ENCODE peak calls at places on chromosomes 4 and X, in four cellular contexts. P, U, G and T are unnamed samples.

GRCh38 chr4:48047896-48048295 is 31.3 kb downstream of the NIPAL1 start:
- DNase-seq in P (no peak), U (no peak), G (no peak), T (no peak)

GRCh38 chr4:126850286-126850685 is 782.5 kb upstream of the INTU start:
- DNase-seq in P (peak; percentile 99), U (no peak), G (peak; percentile 97), T (peak; percentile 88)

GRCh38 chrX:151973262-151973661 is 1.2 kb downstream of the GABRE start:
- DNase-seq in P (no peak), U (no peak), G (no peak), T (no peak)

GRCh38 chr4:2902126-2902525 is 58.5 kb downstream of the ADD1 start:
- DNase-seq in P (no peak), U (no peak), G (no peak), T (no peak)

GRCh38 chrX:368811-369562 is 17.7 kb downstream of the PPP2R3B start:
- DNase-seq in P (peak; percentile 27), U (no peak), G (no peak), T (no peak)

GRCh38 chr4:115110191-115111166 is 2.9 kb downstream of the NDST4 start:
- DNase-seq in P (no peak), U (no peak), G (no peak), T (no peak)

GRCh38 chr4:142383800-142384470 is 462.2 kb downstream of the INPP4B start:
- DNase-seq in P (no peak), U (no peak), G (peak; percentile 82), T (no peak)

GRCh38 chrX:38156838-38157237 is 63.8 kb downstream of the SRPX start:
- DNase-seq in P (no peak), U (no peak), G (no peak), T (no peak)

GRCh38 chr4:145061325-145061920 is 36.6 kb downstream of the ANAPC10 start:
- DNase-seq in P (peak; percentile 72), U (no peak), G (peak; percentile 35), T (peak; percentile 15)

GRCh38 chrX:36431819-36432218 is 512.3 kb downstream of the CFAP47 start:
- DNase-seq in P (peak; percentile 31), U (no peak), G (peak; percentile 14), T (peak; percentile 60)

GRCh38 chr4:189117426-189117825 is 823.2 kb upstream of the FRG1 start:
- DNase-seq in P (peak; percentile 25), U (no peak), G (no peak), T (no peak)

DNA sequence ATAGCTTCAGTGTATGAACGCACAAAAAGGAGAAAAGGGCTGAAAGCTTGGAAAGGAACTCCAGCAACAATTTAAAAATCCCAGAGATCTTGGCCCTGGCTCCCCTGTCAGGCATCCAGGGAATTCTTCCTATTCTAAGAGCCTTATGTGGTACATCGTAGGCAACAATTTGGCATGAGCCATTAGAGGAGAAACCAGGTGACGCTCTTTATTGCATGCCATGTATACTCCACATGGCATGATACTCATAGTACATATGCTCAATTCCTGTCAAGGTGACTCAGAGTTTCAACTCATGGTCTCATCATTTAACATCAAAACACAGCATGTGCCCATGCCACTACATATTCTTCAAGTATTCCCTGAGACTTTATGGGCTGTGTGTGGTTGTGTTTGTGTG is 191.3 kb downstream of the OR13H1 start:
- DNase-seq in P (peak; percentile 5), U (no peak), G (peak; percentile 51), T (no peak)
- H3K4me3 ChIP-seq in P (no peak overlapping the region), U (no peak overlapping the region), G (no peak overlapping the region), T (no peak overlapping the region)

GRCh38 chr4:184392321-184392720 is 82.0 kb downstream of the IRF2 start:
- DNase-seq in P (no peak), U (no peak), G (no peak), T (no peak)
- H3K4me3 ChIP-seq in P (no peak overlapping the region), U (no peak overlapping the region), G (no peak overlapping the region), T (no peak overlapping the region)

GRCh38 chr4:112516401-112517066 is 554 bp upstream of the NEUROG2 start:
- DNase-seq in P (no peak), U (no peak), G (no peak), T (no peak)

GRCh38 chr4:112518675-112519074 is 2.7 kb upstream of the NEUROG2 start:
- DNase-seq in P (no peak), U (no peak), G (no peak), T (no peak)

GRCh38 chr4:112516076-112516385 is at the start of gene NEUROG2:
- DNase-seq in P (no peak), U (no peak), G (no peak), T (no peak)

GRCh38 chr4:112517067-112517588 is 1.1 kb upstream of the NEUROG2 start:
- DNase-seq in P (no peak), U (no peak), G (no peak), T (no peak)

GRCh38 chr4:112517911-112518310 is 1.9 kb upstream of the NEUROG2 start:
- DNase-seq in P (no peak), U (no peak), G (no peak), T (no peak)
- H3K4me3 ChIP-seq in P (no peak overlapping the region), U (no peak overlapping the region), G (no peak overlapping the region), T (no peak overlapping the region)

DNA sequence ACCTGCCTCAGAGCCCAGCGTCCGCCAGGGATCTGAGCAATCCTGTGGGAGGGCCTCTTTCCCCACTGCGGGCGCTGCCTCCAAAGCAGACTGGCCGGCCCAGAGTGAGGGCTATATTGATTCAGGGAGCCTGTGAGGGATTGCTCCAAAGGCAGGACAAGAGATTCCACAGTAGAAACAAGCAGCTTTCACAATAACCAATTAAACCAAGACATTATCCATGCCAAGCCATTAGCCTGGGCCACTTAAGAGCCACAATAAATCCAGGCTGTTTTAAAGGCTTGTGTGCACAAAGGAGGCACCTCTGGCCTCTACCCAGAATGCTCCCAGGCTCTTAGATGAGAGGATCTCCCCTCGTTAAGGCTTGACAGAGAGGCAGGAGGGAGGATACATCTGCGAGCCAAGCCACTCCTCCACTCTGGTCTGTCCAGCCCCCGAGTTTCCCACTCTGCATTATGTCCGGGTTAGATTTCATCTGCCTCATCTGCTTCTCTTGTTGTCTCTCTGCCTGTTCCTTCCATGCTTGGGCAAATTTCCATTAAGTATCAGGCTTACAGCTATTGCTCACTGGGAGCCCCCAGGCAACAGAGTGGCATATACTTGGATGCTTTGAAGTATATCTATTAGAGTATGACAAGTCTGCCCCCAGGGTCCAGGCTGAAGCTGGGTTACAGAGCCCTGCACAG is 357.9 kb downstream of the UNC5C start:
- DNase-seq in P (no peak), U (no peak), G (peak; percentile 10), T (no peak)
- H3K4me3 ChIP-seq in P (no peak overlapping the region), U (no peak overlapping the region), G (no peak overlapping the region), T (no peak overlapping the region)

GRCh38 chrX:2691543-2692220 is 587 bp downstream of the CD99 start:
- DNase-seq in P (peak; percentile 50), U (no peak), G (no peak), T (no peak)

GRCh38 chrX:2693526-2694002 is 2.5 kb downstream of the CD99 start:
- DNase-seq in P (no peak), U (no peak), G (no peak), T (no peak)

GRCh38 chrX:2692221-2693122 is 1.4 kb downstream of the CD99 start:
- DNase-seq in P (peak; percentile 40), U (no peak), G (no peak), T (no peak)

GRCh38 chrX:2694868-2695267 is 3.8 kb downstream of the CD99 start:
- DNase-seq in P (peak; percentile 63), U (no peak), G (no peak), T (no peak)

DNA sequence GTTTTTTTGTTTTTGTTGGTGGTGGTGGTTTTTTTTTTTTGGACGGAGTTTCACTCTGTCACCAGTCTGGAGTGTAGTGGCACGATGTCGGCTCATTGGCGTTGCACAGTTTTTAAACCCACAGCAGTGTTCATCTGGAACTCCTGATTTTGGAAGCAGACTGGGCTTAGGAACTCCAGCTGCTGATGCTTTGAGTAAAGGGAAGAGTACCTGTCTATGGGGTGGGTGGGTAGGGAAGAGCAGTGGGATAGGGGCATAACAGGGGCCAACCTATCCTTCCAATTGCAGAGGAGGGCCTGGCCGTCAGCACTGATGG is 2.0 kb downstream of the CD99 start:
- DNase-seq in P (no peak), U (no peak), G (no peak), T (no peak)
- H3K4me3 ChIP-seq in P (peak overlapping the region; percentile 71), U (peak overlapping the region; percentile 80), G (no peak overlapping the region), T (peak overlapping the region; percentile 78)

DNA sequence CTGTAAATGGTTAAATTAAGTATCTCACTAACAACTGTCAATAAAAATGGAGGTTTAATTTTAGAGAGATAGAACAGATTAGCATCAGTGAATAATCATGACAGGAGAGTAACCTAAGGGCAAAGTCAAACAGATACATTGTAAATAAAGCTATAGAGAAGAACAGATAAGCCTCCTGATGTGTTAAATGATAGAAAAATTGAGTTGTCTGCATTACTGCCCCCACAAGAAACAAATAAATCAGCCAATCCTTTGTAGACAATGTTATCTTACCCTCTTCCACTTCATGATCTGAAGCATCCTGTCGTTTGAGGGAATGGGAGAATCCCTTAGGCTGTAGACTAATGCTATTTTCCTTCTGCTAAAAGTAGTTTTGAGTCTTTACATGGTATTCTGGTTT is 147.8 kb downstream of the PCDH18 start:
- DNase-seq in P (no peak), U (no peak), G (no peak), T (no peak)
- H3K4me3 ChIP-seq in P (no peak overlapping the region), U (no peak overlapping the region), G (no peak overlapping the region), T (no peak overlapping the region)

DNA sequence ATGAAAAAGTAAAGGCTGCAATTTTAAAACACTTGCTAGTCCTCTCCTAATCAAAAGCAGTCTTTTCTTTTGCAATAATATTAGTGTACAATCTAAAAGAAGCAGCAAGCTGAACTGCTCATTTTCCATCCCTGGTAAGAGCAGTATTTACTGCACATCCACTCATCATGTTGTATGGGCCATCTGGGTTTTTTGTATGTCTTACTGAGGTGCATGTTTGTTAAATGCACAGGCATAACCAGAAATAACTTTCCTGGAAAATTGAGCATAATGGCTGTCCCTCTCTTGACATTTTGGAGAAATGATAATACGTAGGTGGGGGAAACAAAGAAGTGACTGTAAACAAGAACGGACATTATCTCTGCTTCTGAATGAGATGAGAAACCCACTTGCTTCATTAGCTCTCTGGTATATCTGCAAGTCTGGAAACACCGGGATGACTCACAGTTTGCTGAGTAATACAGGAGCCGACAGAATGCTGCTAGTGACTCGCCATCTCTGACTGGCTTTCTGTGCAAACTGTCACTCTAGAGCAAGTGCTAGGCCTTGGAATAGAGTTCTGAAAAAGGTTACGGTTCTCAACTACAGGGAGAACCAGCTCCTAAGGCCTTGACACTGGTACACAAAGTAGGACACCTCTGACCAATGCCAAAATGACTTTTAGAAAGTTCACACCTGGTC is 85.7 kb upstream of the MTM1 start:
- DNase-seq in P (peak; percentile 70), U (peak; percentile 46), G (peak; percentile 92), T (peak; percentile 11)
- H3K4me3 ChIP-seq in P (no peak overlapping the region), U (no peak overlapping the region), G (no peak overlapping the region), T (no peak overlapping the region)